ENCODE peak calls at places on chromosome X, in six cellular contexts. L, Y, M, V, D and C are unnamed samples.

GRCh38 chrX:24619647-24620046 is 27.5 kb downstream of the PCYT1B start:
- DNase-seq in L (peak), Y (no peak), M (peak), D (no peak), V (no peak), C (no peak)

GRCh38 chrX:115229337-115229991 is 4.4 kb downstream of the LRCH2 start:
- DNase-seq in D (no peak), L (no peak), Y (no peak), V (no peak), M (no peak), C (no peak)

GRCh38 chrX:150508461-150509367 is 59.7 kb upstream of the MTM1 start:
- DNase-seq in Y (peak), L (peak), M (no peak), V (no peak), D (no peak), C (no peak)

GRCh38 chrX:149495573-149496071 is 9.5 kb downstream of the IDS start:
- DNase-seq in Y (no peak), D (no peak), L (peak), M (peak), V (no peak), C (peak)

GRCh38 chrX:153969904-153970397 is 1.7 kb downstream of the HCFC1 start:
- DNase-seq in D (no peak), M (peak), L (peak), V (no peak), Y (no peak), C (no peak)

GRCh38 chrX:69018416-69019072 is 146.7 kb downstream of the PJA1 start:
- DNase-seq in D (no peak), L (no peak), M (no peak), V (no peak), Y (no peak), C (no peak)

GRCh38 chrX:19904778-19905367 is 17.5 kb upstream of the SH3KBP1 start:
- DNase-seq in V (no peak), D (no peak), M (peak), L (peak), Y (no peak), C (no peak)

GRCh38 chrX:68177542-68177941 is 255.8 kb downstream of the OPHN1 start:
- DNase-seq in Y (no peak), V (no peak), L (peak), D (no peak), M (peak), C (no peak)

GRCh38 chrX:50799531-50799961 is 14.4 kb downstream of the SHROOM4 start:
- DNase-seq in Y (no peak), D (no peak), M (peak), V (no peak), L (peak), C (peak)

GRCh38 chrX:75156537-75156945 is 458 bp upstream of the ABCB7 start:
- DNase-seq in M (peak), V (no peak), Y (no peak), D (no peak), L (peak), C (peak)

GRCh38 chrX:2188316-2188715 is 312.5 kb downstream of the DHRSX start:
- DNase-seq in M (no peak), D (peak), Y (no peak), L (no peak), V (no peak), C (no peak)

GRCh38 chrX:120302434-120302833 is 8.8 kb downstream of the TMEM255A start:
- DNase-seq in M (no peak), L (no peak), D (no peak), V (no peak), Y (peak), C (no peak)

GRCh38 chrX:107971636-107972035 is 10.5 kb downstream of the TEX13B start:
- DNase-seq in V (no peak), L (no peak), D (no peak), M (no peak), Y (no peak), C (no peak)

GRCh38 chrX:132226169-132226568 is 6.9 kb upstream of the RAP2C start:
- DNase-seq in M (peak), Y (no peak), L (peak), D (no peak), V (no peak), C (no peak)

GRCh38 chrX:13488706-13489105 is 80.7 kb upstream of the EGFL6 start:
- DNase-seq in D (no peak), V (no peak), M (no peak), Y (no peak), L (no peak), C (no peak)

GRCh38 chrX:81202989-81203388 is 1.1 kb downstream of the SH3BGRL start:
- DNase-seq in Y (no peak), M (no peak), D (no peak), V (no peak), L (no peak), C (no peak)

GRCh38 chrX:106243376-106243775 is 75.3 kb downstream of the PWWP3B start:
- DNase-seq in V (no peak), Y (no peak), M (no peak), D (no peak), L (no peak), C (no peak)

GRCh38 chrX:130055103-130055502 is 55.2 kb downstream of the ELF4 start:
- DNase-seq in Y (no peak), M (peak), D (no peak), V (no peak), L (peak), C (peak)

GRCh38 chrX:11331788-11332187 is 38.6 kb downstream of the AMELX start:
- DNase-seq in V (no peak), D (no peak), Y (no peak), L (no peak), M (no peak), C (no peak)

GRCh38 chrX:63503541-63503940 is 152.4 kb upstream of the SPIN4 start:
- DNase-seq in V (peak), M (peak), Y (peak), D (no peak), L (peak), C (peak)

GRCh38 chrX:120446503-120446902 is 22.6 kb downstream of the LAMP2 start:
- DNase-seq in M (peak), V (no peak), L (peak), Y (no peak), D (no peak), C (no peak)

GRCh38 chrX:136867096-136867491 is 13.4 kb downstream of the RBMX start:
- DNase-seq in L (peak), V (no peak), D (no peak), M (no peak), Y (no peak), C (no peak)

GRCh38 chrX:13511557-13512330 is 57.7 kb upstream of the EGFL6 start:
- DNase-seq in M (peak), V (no peak), D (no peak), Y (no peak), L (no peak), C (no peak)

GRCh38 chrX:71067727-71068051 is 445 bp downstream of the SNX12 start:
- DNase-seq in Y (no peak), L (no peak), M (no peak), V (no peak), D (no peak), C (peak)

GRCh38 chrX:49071877-49072711 is 1.7 kb downstream of the PRAF2 start:
- DNase-seq in V (no peak), D (peak), M (no peak), Y (peak), L (peak), C (no peak)

GRCh38 chrX:11952176-11952720 is 186.0 kb upstream of the FRMPD4 start:
- DNase-seq in D (no peak), L (peak), M (peak), V (no peak), Y (no peak), C (no peak)

GRCh38 chrX:148265829-148266228 is 234.6 kb upstream of the AFF2 start:
- DNase-seq in Y (no peak), V (no peak), M (no peak), D (no peak), L (no peak), C (no peak)

GRCh38 chrX:107117993-107118321 is 665 bp downstream of the RBM41 start:
- DNase-seq in D (no peak), L (no peak), V (peak), M (peak), Y (no peak), C (no peak)

GRCh38 chrX:30612250-30612655 is 34.7 kb upstream of the TASL start:
- DNase-seq in L (no peak), M (no peak), V (no peak), Y (no peak), D (no peak), C (no peak)

GRCh38 chrX:155148724-155149537 is 67.3 kb upstream of the VBP1 start:
- DNase-seq in L (peak), V (peak), D (peak), M (peak), Y (no peak), C (peak)

GRCh38 chrX:140250363-140250762 is 254.5 kb downstream of the SOX3 start:
- DNase-seq in M (no peak), Y (no peak), V (no peak), D (no peak), L (no peak), C (no peak)

GRCh38 chrX:108468486-108468885 is 28.8 kb downstream of the COL4A5 start:
- DNase-seq in V (no peak), M (peak), D (no peak), L (peak), Y (no peak), C (no peak)

GRCh38 chrX:153600921-153601320 is 2.0 kb upstream of the CCNQ start:
- DNase-seq in V (no peak), M (no peak), L (no peak), Y (no peak), D (no peak), C (no peak)

GRCh38 chrX:87299563-87300160 is 217.9 kb upstream of the KLHL4 start:
- DNase-seq in L (peak), V (peak), M (peak), D (no peak), Y (no peak), C (peak)

GRCh38 chrX:44884944-44885343 is 12.0 kb downstream of the KDM6A start:
- DNase-seq in D (no peak), V (no peak), M (no peak), Y (no peak), L (no peak), C (no peak)

GRCh38 chrX:124940536-124940935 is 379.1 kb upstream of the TEX13C start:
- DNase-seq in L (no peak), M (no peak), Y (no peak), V (no peak), D (no peak), C (no peak)

GRCh38 chrX:73213734-73214133 is 917 bp downstream of the NAP1L2 start:
- DNase-seq in L (no peak), Y (no peak), V (no peak), D (no peak), M (no peak), C (no peak)

GRCh38 chrX:119692241-119693031 is 532 bp downstream of the SEPTIN6 start:
- DNase-seq in D (peak), Y (peak), L (peak), M (peak), V (no peak), C (peak)

GRCh38 chrX:153560000-153560399 is 38.9 kb downstream of the CCNQ start:
- DNase-seq in D (no peak), Y (no peak), M (peak), L (peak), V (no peak), C (peak)

DNA sequence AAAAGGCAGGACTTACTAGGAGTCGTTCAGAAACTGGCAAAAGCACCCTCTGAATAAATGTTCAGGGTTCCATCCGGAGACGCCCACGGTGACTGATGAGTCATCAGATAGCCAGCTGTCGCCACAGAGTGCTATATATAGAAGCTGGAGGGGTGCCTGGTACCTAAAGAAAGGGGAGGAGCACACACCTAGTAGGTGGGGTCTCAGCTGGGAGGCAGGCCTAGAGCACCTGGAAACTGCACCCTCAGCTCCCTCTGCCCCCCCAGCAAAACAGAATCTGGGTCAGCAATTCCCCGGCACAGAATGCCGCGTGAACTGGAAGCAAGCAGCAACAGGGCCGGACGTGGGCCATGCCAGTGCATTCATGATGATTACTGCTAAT is 242.0 kb downstream of the BCOR start:
- DNase-seq in V (no peak), M (peak), D (no peak), Y (peak), L (peak), C (no peak)
- H2AFZ ChIP-seq in V (no peak), M (no peak), D (no peak), Y (no peak), L (peak), C (no peak)

DNA sequence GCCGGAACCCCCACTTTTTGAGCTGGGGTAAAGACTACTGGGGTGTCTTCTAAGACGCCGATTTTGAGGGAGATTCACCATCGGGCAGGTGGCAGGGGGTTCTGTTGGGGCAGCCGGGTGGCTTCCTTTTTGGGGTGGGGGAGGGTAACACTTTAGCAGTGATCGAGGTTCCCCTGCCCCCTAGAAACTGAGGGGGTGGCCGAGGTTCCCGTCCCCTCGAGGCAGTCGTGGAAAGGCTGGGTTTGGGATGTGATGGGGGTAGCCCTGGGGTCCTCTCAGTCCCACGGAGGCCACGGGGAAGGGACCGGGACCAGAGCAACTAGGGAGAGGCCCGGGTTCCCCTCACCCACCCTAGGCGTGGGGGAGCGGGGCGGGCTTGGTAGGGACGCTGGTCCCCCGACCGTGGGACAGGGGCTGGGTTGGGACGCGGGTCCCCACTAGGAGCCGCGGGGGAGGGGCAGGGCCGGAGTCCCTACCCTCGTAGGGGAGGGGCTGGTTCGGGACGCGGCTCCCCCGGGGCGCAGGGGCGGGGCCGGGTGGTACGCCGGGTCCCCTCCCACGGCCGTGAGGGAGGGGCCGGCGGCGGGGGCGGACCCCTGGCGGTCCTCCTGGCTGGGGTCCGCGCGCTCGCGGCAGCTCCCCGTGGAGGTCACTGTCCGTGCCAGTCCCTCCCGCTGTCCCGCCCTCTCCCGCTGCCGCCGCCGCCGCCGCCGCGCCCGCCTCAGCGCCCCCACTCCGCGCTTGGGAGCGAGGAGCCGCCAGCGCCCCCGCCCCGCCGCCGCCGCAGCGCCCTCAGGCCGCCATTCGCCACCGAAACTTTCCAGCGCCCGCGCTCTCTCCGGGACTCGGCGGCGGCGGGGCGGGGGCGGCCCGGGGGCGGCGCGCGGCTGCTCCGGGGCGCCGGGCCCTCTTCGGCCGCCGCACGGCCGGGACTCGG is at the start of gene TBL1X:
- DNase-seq in Y (peak), D (peak), V (peak), M (peak), L (peak), C (no peak)
- H3K4ac ChIP-seq in Y (peak), D (no peak), V (no peak), M (no peak), L (peak), C (peak)

DNA sequence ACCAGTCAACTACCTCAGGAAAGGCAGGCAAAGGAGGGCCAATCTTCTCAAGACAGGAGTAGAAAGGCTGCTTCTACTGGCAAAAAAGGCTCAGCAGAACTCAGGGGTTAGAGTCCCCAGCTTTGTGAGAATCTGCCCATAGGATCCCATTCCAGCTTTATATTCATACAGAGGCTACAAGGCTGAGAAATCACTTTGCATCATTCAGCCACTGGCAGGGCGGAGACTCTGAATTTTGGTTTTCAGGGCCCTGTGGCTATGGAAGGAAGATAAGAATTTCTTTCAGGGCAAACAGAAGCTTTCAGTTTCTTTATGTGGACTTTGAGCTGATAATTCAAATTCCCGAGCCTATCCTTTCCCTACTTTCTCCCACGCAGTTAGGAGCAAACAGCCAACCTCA is 165.1 kb upstream of the PPP1R2C start:
- DNase-seq in V (no peak), M (no peak), D (no peak), Y (no peak), L (no peak), C (no peak)
- H3K4me2 ChIP-seq in V (no peak), M (no peak), D (no peak), Y (no peak), L (no peak), C (no peak)

DNA sequence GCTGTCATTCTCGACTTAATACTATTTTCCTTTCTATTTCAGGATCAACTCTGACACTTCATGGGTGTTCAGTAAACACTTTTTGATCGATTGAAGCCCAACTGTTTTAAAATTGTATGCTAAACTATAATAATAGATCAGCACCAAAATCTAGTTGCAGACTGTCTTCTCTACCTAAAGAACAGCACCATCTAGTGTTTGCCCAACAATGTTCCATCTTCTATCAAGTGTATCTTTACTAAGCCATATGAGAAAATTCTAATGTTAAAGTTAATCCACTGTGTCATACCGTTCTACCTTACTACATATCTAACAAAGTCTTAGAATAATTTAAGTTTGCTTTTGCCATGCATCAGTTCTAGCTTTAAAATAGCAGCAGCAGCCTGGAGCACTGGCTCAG is 113.0 kb upstream of the PRDX4 start:
- DNase-seq in M (peak), L (peak), Y (no peak), V (peak), D (no peak), C (no peak)
- H2AFZ ChIP-seq in M (no peak), L (no peak), Y (no peak), V (no peak), D (no peak), C (no peak)

GRCh38 chrX:41085105-41085882 is at the start of gene USP9X:
- DNase-seq in M (peak), V (peak), L (peak), D (peak), Y (peak), C (peak)
- H3K4ac ChIP-seq in M (peak), V (no peak), L (peak), D (peak), Y (peak), C (peak)

GRCh38 chrX:134764202-134764785 is 106.0 kb upstream of the PLAC1 start:
- DNase-seq in M (peak), L (no peak), V (no peak), D (no peak), Y (no peak), C (peak)
- H3K4me2 ChIP-seq in M (no peak), L (no peak), V (no peak), D (no peak), Y (no peak), C (no peak)

GRCh38 chrX:33330798-33331197 is 119.4 kb upstream of the DMD start:
- DNase-seq in M (no peak), Y (no peak), D (no peak), L (peak), V (no peak), C (no peak)

GRCh38 chrX:33339219-33339618 is 127.9 kb upstream of the DMD start:
- DNase-seq in M (no peak), D (no peak), Y (peak), L (peak), V (no peak), C (no peak)

GRCh38 chrX:33336783-33337182 is 125.4 kb upstream of the DMD start:
- DNase-seq in M (peak), V (no peak), Y (peak), L (peak), D (no peak), C (no peak)
- H2AFZ ChIP-seq in M (no peak), V (no peak), Y (no peak), L (no peak), D (peak), C (no peak)

GRCh38 chrX:41335590-41336331 is 1.8 kb downstream of the DDX3X start:
- DNase-seq in V (no peak), L (peak), D (no peak), Y (no peak), M (no peak), C (no peak)

GRCh38 chrX:41333994-41334865 is at the start of gene DDX3X:
- DNase-seq in V (peak), D (peak), Y (peak), L (peak), M (peak), C (peak)

GRCh38 chrX:41336447-41336846 is 2.5 kb downstream of the DDX3X start:
- DNase-seq in Y (no peak), D (no peak), M (no peak), L (no peak), V (no peak), C (no peak)

GRCh38 chrX:41333744-41333993 is 293 bp upstream of the DDX3X start:
- DNase-seq in Y (no peak), L (peak), D (no peak), V (peak), M (peak), C (peak)

DNA sequence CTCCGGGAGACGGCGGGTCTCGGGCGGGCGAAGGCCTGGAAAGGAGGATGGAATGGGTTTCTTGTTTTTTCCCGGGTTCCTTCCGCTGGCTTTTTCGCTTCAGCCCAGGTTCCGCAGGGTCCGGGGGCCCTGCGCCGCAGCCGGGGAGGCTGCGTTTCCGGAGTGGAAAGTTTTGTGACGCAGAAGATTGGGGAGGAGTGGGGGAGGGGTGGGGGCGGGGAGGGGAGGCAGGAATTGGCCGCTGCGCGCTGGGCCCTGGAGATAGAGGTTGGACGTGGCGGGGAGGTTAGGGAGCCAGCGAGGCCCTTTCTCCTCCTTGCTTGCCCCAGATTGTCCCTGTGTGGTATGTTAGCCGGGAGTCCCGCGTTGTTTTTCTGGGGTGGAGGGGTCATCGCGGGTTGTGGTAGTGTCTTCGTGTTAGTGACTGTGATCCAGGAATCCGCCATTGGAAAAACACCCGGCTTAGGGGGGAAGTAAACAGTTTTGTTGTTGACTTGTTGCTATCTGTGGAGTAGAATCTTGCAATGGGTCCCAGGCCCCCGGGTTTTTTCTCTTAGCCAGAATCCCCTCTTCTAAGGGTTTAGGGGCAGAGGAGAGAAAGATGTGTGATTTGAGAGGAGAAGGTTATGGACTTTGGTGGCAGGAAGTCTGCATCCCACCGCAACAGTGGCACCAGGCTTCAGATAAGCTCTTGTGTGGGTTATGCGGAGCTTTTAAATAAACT is 1.1 kb downstream of the DDX3X start:
- DNase-seq in L (peak), D (no peak), V (no peak), Y (peak), M (peak), C (no peak)
- H3K4ac ChIP-seq in L (peak), D (no peak), V (no peak), Y (peak), M (peak), C (peak)